ENCODE peak calls at places on chromosomes 3 and 15, in four cellular contexts. One of them, this sample, is unnamed. For H3K4me1, the result is how much of the 10 kb centered on the place peaks cover.

GRCh38 chr3:5275529-5275928 is 88.0 kb downstream of the EDEM1 start:
- DNase-seq in psoas muscle: no peak
- DNase-seq in CD8-positive, alpha-beta T cell: no peak
- DNase-seq in CD4-positive, CD25-positive, alpha-beta regulatory T cell: no peak
- DNase-seq in this sample: no peak

GRCh38 chr3:45402138-45402537 is 13.8 kb downstream of the LARS2 start:
- DNase-seq in CD8-positive, alpha-beta T cell: no peak
- DNase-seq in psoas muscle: no peak
- DNase-seq in CD4-positive, CD25-positive, alpha-beta regulatory T cell: no peak
- DNase-seq in this sample: no peak

GRCh38 chr3:189502676-189503257 is 128.4 kb upstream of the TP63 start:
- DNase-seq in psoas muscle: no peak
- DNase-seq in CD8-positive, alpha-beta T cell: no peak
- DNase-seq in CD4-positive, CD25-positive, alpha-beta regulatory T cell: no peak
- DNase-seq in this sample: no peak

GRCh38 chr15:80183291-80183690 is 30.5 kb downstream of the FAH start:
- DNase-seq in CD4-positive, CD25-positive, alpha-beta regulatory T cell: no peak
- DNase-seq in psoas muscle: no peak
- DNase-seq in CD8-positive, alpha-beta T cell: no peak
- DNase-seq in this sample: no peak

GRCh38 chr3:189842681-189843602 is 211.8 kb downstream of the TP63 start:
- DNase-seq in CD8-positive, alpha-beta T cell: no peak
- DNase-seq in CD4-positive, CD25-positive, alpha-beta regulatory T cell: no peak
- DNase-seq in psoas muscle: peak
- DNase-seq in this sample: no peak

GRCh38 chr3:3778641-3779270 is 20.5 kb upstream of the LRRN1 start:
- DNase-seq in psoas muscle: no peak
- DNase-seq in CD8-positive, alpha-beta T cell: no peak
- DNase-seq in CD4-positive, CD25-positive, alpha-beta regulatory T cell: no peak
- DNase-seq in this sample: no peak

GRCh38 chr15:83747050-83747717 is 93.3 kb downstream of the ADAMTSL3 start:
- DNase-seq in psoas muscle: no peak
- DNase-seq in CD4-positive, CD25-positive, alpha-beta regulatory T cell: no peak
- DNase-seq in CD8-positive, alpha-beta T cell: no peak
- DNase-seq in this sample: no peak

GRCh38 chr3:182697345-182697919 is 95.9 kb upstream of the ATP11B start:
- DNase-seq in CD4-positive, CD25-positive, alpha-beta regulatory T cell: no peak
- DNase-seq in CD8-positive, alpha-beta T cell: no peak
- DNase-seq in psoas muscle: no peak
- DNase-seq in this sample: no peak

GRCh38 chr3:191051037-191051436 is 148.0 kb upstream of the OSTN start:
- DNase-seq in psoas muscle: no peak
- DNase-seq in CD8-positive, alpha-beta T cell: no peak
- DNase-seq in CD4-positive, CD25-positive, alpha-beta regulatory T cell: no peak
- DNase-seq in this sample: no peak

GRCh38 chr3:140467916-140468315 is 209.9 kb upstream of the TRIM42 start:
- DNase-seq in CD8-positive, alpha-beta T cell: no peak
- DNase-seq in psoas muscle: no peak
- DNase-seq in CD4-positive, CD25-positive, alpha-beta regulatory T cell: no peak
- DNase-seq in this sample: no peak

GRCh38 chr3:161474139-161474538 is 22.5 kb upstream of the OTOL1 start:
- DNase-seq in CD4-positive, CD25-positive, alpha-beta regulatory T cell: no peak
- DNase-seq in psoas muscle: no peak
- DNase-seq in CD8-positive, alpha-beta T cell: no peak
- DNase-seq in this sample: no peak

GRCh38 chr15:66707310-66708160 is 5.5 kb downstream of the SMAD6 start:
- DNase-seq in CD4-positive, CD25-positive, alpha-beta regulatory T cell: no peak
- DNase-seq in CD8-positive, alpha-beta T cell: no peak
- DNase-seq in psoas muscle: no peak
- DNase-seq in this sample: no peak

GRCh38 chr3:38583688-38584087 is 65.8 kb downstream of the SCN5A start:
- DNase-seq in CD4-positive, CD25-positive, alpha-beta regulatory T cell: no peak
- DNase-seq in CD8-positive, alpha-beta T cell: no peak
- DNase-seq in psoas muscle: no peak
- DNase-seq in this sample: no peak

GRCh38 chr3:3851621-3852323 is 52.5 kb downstream of the LRRN1 start:
- DNase-seq in CD8-positive, alpha-beta T cell: no peak
- DNase-seq in CD4-positive, CD25-positive, alpha-beta regulatory T cell: no peak
- DNase-seq in psoas muscle: no peak
- DNase-seq in this sample: no peak

GRCh38 chr3:56916697-56917336 is 115.1 kb upstream of the ARHGEF3 start:
- DNase-seq in CD8-positive, alpha-beta T cell: no peak
- DNase-seq in CD4-positive, CD25-positive, alpha-beta regulatory T cell: no peak
- DNase-seq in psoas muscle: no peak
- DNase-seq in this sample: no peak

GRCh38 chr15:89845305-89845893 is 30.7 kb upstream of the ANPEP start:
- DNase-seq in CD4-positive, CD25-positive, alpha-beta regulatory T cell: no peak
- DNase-seq in CD8-positive, alpha-beta T cell: no peak
- DNase-seq in psoas muscle: no peak
- DNase-seq in this sample: no peak

GRCh38 chr3:51940648-51941421 is 869 bp downstream of the RRP9 start:
- DNase-seq in CD4-positive, CD25-positive, alpha-beta regulatory T cell: no peak
- DNase-seq in CD8-positive, alpha-beta T cell: no peak
- DNase-seq in psoas muscle: no peak
- DNase-seq in this sample: no peak

GRCh38 chr15:88987951-88988671 is 74.9 kb upstream of the MFGE8 start:
- DNase-seq in CD8-positive, alpha-beta T cell: no peak
- DNase-seq in CD4-positive, CD25-positive, alpha-beta regulatory T cell: no peak
- DNase-seq in psoas muscle: no peak
- DNase-seq in this sample: no peak

GRCh38 chr3:142004025-142004424 is 127.6 kb downstream of the ATP1B3 start:
- DNase-seq in psoas muscle: no peak
- DNase-seq in CD4-positive, CD25-positive, alpha-beta regulatory T cell: no peak
- DNase-seq in CD8-positive, alpha-beta T cell: no peak
- DNase-seq in this sample: no peak

GRCh38 chr3:88784925-88785324 is 322.5 kb upstream of the EPHA3 start:
- DNase-seq in CD4-positive, CD25-positive, alpha-beta regulatory T cell: no peak
- DNase-seq in CD8-positive, alpha-beta T cell: no peak
- DNase-seq in psoas muscle: no peak
- DNase-seq in this sample: no peak

GRCh38 chr15:98760112-98760826 is 111.9 kb downstream of the IGF1R start:
- DNase-seq in CD8-positive, alpha-beta T cell: no peak
- DNase-seq in psoas muscle: no peak
- DNase-seq in CD4-positive, CD25-positive, alpha-beta regulatory T cell: no peak
- DNase-seq in this sample: no peak

GRCh38 chr3:113947372-113948014 is at the start of gene ZDHHC23:
- DNase-seq in psoas muscle: peak
- DNase-seq in CD4-positive, CD25-positive, alpha-beta regulatory T cell: peak
- DNase-seq in CD8-positive, alpha-beta T cell: peak
- DNase-seq in this sample: peak

GRCh38 chr3:46491089-46492070 is 6.4 kb upstream of the RTP3 start:
- DNase-seq in psoas muscle: no peak
- DNase-seq in CD8-positive, alpha-beta T cell: no peak
- DNase-seq in CD4-positive, CD25-positive, alpha-beta regulatory T cell: no peak
- DNase-seq in this sample: no peak

GRCh38 chr15:79923068-79923514 is 26.3 kb upstream of the MTHFS start:
- DNase-seq in psoas muscle: peak
- DNase-seq in CD8-positive, alpha-beta T cell: peak
- DNase-seq in CD4-positive, CD25-positive, alpha-beta regulatory T cell: peak
- DNase-seq in this sample: peak

GRCh38 chr3:26631385-26631738 is 8.8 kb downstream of the LRRC3B start:
- DNase-seq in psoas muscle: no peak
- DNase-seq in CD8-positive, alpha-beta T cell: no peak
- DNase-seq in CD4-positive, CD25-positive, alpha-beta regulatory T cell: no peak
- DNase-seq in this sample: no peak

GRCh38 chr15:88982304-88982945 is 69.2 kb upstream of the MFGE8 start:
- DNase-seq in CD4-positive, CD25-positive, alpha-beta regulatory T cell: no peak
- DNase-seq in psoas muscle: peak
- DNase-seq in CD8-positive, alpha-beta T cell: no peak
- DNase-seq in this sample: no peak

GRCh38 chr15:73078722-73079121 is 26.5 kb downstream of the NEO1 start:
- DNase-seq in CD4-positive, CD25-positive, alpha-beta regulatory T cell: no peak
- DNase-seq in CD8-positive, alpha-beta T cell: no peak
- DNase-seq in psoas muscle: no peak
- DNase-seq in this sample: no peak

GRCh38 chr15:70354260-70354894 is 256.7 kb upstream of the TLE3 start:
- DNase-seq in CD8-positive, alpha-beta T cell: no peak
- DNase-seq in psoas muscle: no peak
- DNase-seq in CD4-positive, CD25-positive, alpha-beta regulatory T cell: no peak
- DNase-seq in this sample: no peak

GRCh38 chr3:23068016-23068728 is 135.0 kb upstream of the UBE2E2 start:
- DNase-seq in CD4-positive, CD25-positive, alpha-beta regulatory T cell: no peak
- DNase-seq in psoas muscle: no peak
- DNase-seq in CD8-positive, alpha-beta T cell: no peak
- DNase-seq in this sample: no peak

GRCh38 chr3:28279770-28280169 is 38.4 kb downstream of the CMC1 start:
- DNase-seq in CD8-positive, alpha-beta T cell: no peak
- DNase-seq in CD4-positive, CD25-positive, alpha-beta regulatory T cell: no peak
- DNase-seq in psoas muscle: no peak
- DNase-seq in this sample: no peak

GRCh38 chr15:94126999-94127398 is 104.4 kb upstream of the MCTP2 start:
- DNase-seq in psoas muscle: no peak
- DNase-seq in CD4-positive, CD25-positive, alpha-beta regulatory T cell: no peak
- DNase-seq in CD8-positive, alpha-beta T cell: no peak
- DNase-seq in this sample: no peak

GRCh38 chr15:28123408-28124023 is 24.4 kb upstream of the OCA2 start:
- DNase-seq in psoas muscle: peak
- DNase-seq in CD8-positive, alpha-beta T cell: peak
- DNase-seq in CD4-positive, CD25-positive, alpha-beta regulatory T cell: no peak
- DNase-seq in this sample: no peak

GRCh38 chr3:38029400-38030125 is at the start of gene PLCD1:
- DNase-seq in CD4-positive, CD25-positive, alpha-beta regulatory T cell: peak
- DNase-seq in CD8-positive, alpha-beta T cell: no peak
- DNase-seq in psoas muscle: peak
- DNase-seq in this sample: peak

GRCh38 chr15:76147906-76148553 is 88.2 kb downstream of the TMEM266 start:
- DNase-seq in CD8-positive, alpha-beta T cell: peak
- DNase-seq in CD4-positive, CD25-positive, alpha-beta regulatory T cell: peak
- DNase-seq in psoas muscle: peak
- DNase-seq in this sample: peak

GRCh38 chr3:52171577-52172261 is 17.5 kb upstream of the POC1A start:
- DNase-seq in psoas muscle: no peak
- DNase-seq in CD8-positive, alpha-beta T cell: no peak
- DNase-seq in CD4-positive, CD25-positive, alpha-beta regulatory T cell: no peak
- DNase-seq in this sample: no peak

GRCh38 chr3:114108137-114108536 is 51.6 kb downstream of the QTRT2 start:
- DNase-seq in CD4-positive, CD25-positive, alpha-beta regulatory T cell: no peak
- DNase-seq in psoas muscle: no peak
- DNase-seq in CD8-positive, alpha-beta T cell: no peak
- DNase-seq in this sample: no peak

GRCh38 chr15:36595625-36596024 is 16.2 kb downstream of the CDIN1 start:
- DNase-seq in psoas muscle: no peak
- DNase-seq in CD8-positive, alpha-beta T cell: no peak
- DNase-seq in CD4-positive, CD25-positive, alpha-beta regulatory T cell: no peak
- DNase-seq in this sample: no peak

GRCh38 chr3:47910777-47911440 is 105.3 kb downstream of the MAP4 start:
- DNase-seq in psoas muscle: peak
- DNase-seq in CD8-positive, alpha-beta T cell: no peak
- DNase-seq in CD4-positive, CD25-positive, alpha-beta regulatory T cell: no peak
- DNase-seq in this sample: no peak

GRCh38 chr3:43913036-43913435 is 222.3 kb downstream of the ABHD5 start:
- DNase-seq in CD4-positive, CD25-positive, alpha-beta regulatory T cell: no peak
- DNase-seq in psoas muscle: no peak
- DNase-seq in CD8-positive, alpha-beta T cell: no peak
- DNase-seq in this sample: no peak

GRCh38 chr3:157529751-157530150 is 26.5 kb upstream of the VEPH1 start:
- DNase-seq in CD8-positive, alpha-beta T cell: no peak
- DNase-seq in psoas muscle: no peak
- DNase-seq in CD4-positive, CD25-positive, alpha-beta regulatory T cell: no peak
- DNase-seq in this sample: no peak
- H3K4me1 ChIP-seq in CD8-positive, alpha-beta T cell: under half
- H3K4me1 ChIP-seq in psoas muscle: under half
- H3K4me1 ChIP-seq in CD4-positive, CD25-positive, alpha-beta regulatory T cell: under half
- H3K4me1 ChIP-seq in this sample: under half

GRCh38 chr15:64854041-64854440 is 12.3 kb downstream of the PLEKHO2 start:
- DNase-seq in psoas muscle: no peak
- DNase-seq in CD4-positive, CD25-positive, alpha-beta regulatory T cell: no peak
- DNase-seq in CD8-positive, alpha-beta T cell: no peak
- DNase-seq in this sample: no peak
- H3K4me1 ChIP-seq in psoas muscle: under half
- H3K4me1 ChIP-seq in CD4-positive, CD25-positive, alpha-beta regulatory T cell: under half
- H3K4me1 ChIP-seq in CD8-positive, alpha-beta T cell: under half
- H3K4me1 ChIP-seq in this sample: under half

DNA sequence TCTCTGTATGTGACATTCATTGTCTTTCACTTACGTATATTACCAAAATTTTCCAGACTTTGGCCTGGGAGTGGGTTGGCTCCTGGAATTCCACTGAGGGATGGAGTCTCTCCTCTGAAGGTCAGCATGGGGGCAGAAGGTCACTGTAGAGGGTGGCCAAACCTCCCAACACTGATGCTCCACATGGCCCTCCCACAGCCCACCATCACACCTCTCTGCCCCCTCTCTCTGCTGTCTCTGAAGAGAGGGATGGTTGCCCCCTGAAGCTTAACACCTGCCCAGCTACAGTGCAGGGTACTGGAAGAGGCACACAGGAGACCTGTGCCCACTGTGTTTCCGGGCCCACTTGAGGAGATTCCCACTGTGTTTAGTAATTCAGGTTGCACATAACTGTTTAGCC is 52.2 kb downstream of the CMTM6 start:
- DNase-seq in psoas muscle: no peak
- DNase-seq in CD8-positive, alpha-beta T cell: no peak
- DNase-seq in CD4-positive, CD25-positive, alpha-beta regulatory T cell: no peak
- DNase-seq in this sample: no peak
- H3K4me1 ChIP-seq in psoas muscle: under half
- H3K4me1 ChIP-seq in CD8-positive, alpha-beta T cell: under half
- H3K4me1 ChIP-seq in CD4-positive, CD25-positive, alpha-beta regulatory T cell: under half
- H3K4me1 ChIP-seq in this sample: under half

GRCh38 chr15:101531170-101531569 is 41.7 kb upstream of the PCSK6 start:
- DNase-seq in CD4-positive, CD25-positive, alpha-beta regulatory T cell: no peak
- DNase-seq in CD8-positive, alpha-beta T cell: no peak
- DNase-seq in psoas muscle: no peak
- DNase-seq in this sample: no peak
- H3K4me1 ChIP-seq in CD4-positive, CD25-positive, alpha-beta regulatory T cell: under half
- H3K4me1 ChIP-seq in CD8-positive, alpha-beta T cell: under half
- H3K4me1 ChIP-seq in psoas muscle: under half
- H3K4me1 ChIP-seq in this sample: under half

GRCh38 chr3:14407203-14407602 is 4.8 kb downstream of the SLC6A6 start:
- DNase-seq in CD8-positive, alpha-beta T cell: no peak
- DNase-seq in CD4-positive, CD25-positive, alpha-beta regulatory T cell: no peak
- DNase-seq in psoas muscle: no peak
- DNase-seq in this sample: no peak
- H3K4me1 ChIP-seq in CD8-positive, alpha-beta T cell: under half
- H3K4me1 ChIP-seq in CD4-positive, CD25-positive, alpha-beta regulatory T cell: half or more
- H3K4me1 ChIP-seq in psoas muscle: half or more
- H3K4me1 ChIP-seq in this sample: under half

DNA sequence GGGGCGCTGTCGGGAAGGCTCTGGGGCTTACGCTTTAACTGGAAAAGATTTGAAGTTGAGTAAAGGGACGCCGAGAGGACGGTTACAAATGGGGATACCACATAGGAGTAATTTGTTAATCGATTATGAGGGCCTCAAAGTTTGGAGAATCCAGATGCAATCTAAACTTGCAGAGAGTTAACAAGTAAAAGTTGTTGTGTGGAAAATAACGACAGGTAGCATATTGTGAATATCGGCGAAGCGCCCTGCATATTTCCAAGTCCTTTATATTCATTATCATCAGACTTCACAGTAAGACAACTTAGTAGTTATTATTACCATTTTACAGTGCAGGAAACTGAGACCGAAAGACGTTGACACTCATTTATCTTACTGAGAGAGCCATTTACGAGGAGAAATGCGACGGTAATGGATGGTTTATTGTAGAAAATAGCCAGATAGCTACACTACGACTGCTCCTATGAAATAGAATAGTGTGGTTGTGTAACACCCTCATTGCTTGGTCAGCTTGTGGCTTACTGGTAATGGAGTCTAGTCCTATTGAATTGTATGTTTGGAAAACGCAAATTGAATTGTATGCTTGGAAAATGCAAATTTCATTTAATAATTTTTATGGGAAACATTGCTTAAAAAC is 702 bp downstream of the MKRN2 start:
- DNase-seq in CD8-positive, alpha-beta T cell: no peak
- DNase-seq in CD4-positive, CD25-positive, alpha-beta regulatory T cell: no peak
- DNase-seq in psoas muscle: no peak
- DNase-seq in this sample: no peak
- H3K4me1 ChIP-seq in CD8-positive, alpha-beta T cell: half or more
- H3K4me1 ChIP-seq in CD4-positive, CD25-positive, alpha-beta regulatory T cell: half or more
- H3K4me1 ChIP-seq in psoas muscle: half or more
- H3K4me1 ChIP-seq in this sample: under half